ENCODE peak calls at places on chromosomes 5 and 9, in ten cellular contexts. One of them, this sample, is unnamed.

GRCh38 chr5:178069909-178070308 is 43.4 kb upstream of the N4BP3 start:
- DNase-seq in SW480: peak
- DNase-seq in cardiac fibroblast: peak
- DNase-seq in T-helper 9 cell: no peak
- DNase-seq in effector memory CD4-positive, alpha-beta T cell: no peak
- DNase-seq in cerebellum: no peak
- DNase-seq in NCI-H1105 treated with DMSO at 0.1 percent for 48 hours: peak
- DNase-seq in BE2C: peak
- DNase-seq in GM04503: no peak
- DNase-seq in PC-3: peak
- DNase-seq in this sample: peak

GRCh38 chr5:73170522-73170921 is 2.5 kb upstream of the TMEM174 start:
- DNase-seq in T-helper 9 cell: no peak
- DNase-seq in PC-3: peak
- DNase-seq in effector memory CD4-positive, alpha-beta T cell: no peak
- DNase-seq in cardiac fibroblast: peak
- DNase-seq in BE2C: peak
- DNase-seq in cerebellum: no peak
- DNase-seq in GM04503: no peak
- DNase-seq in SW480: no peak
- DNase-seq in NCI-H1105 treated with DMSO at 0.1 percent for 48 hours: no peak
- DNase-seq in this sample: peak

GRCh38 chr5:147223343-147223742 is 11.5 kb upstream of the STK32A start:
- DNase-seq in effector memory CD4-positive, alpha-beta T cell: no peak
- DNase-seq in PC-3: peak
- DNase-seq in cerebellum: no peak
- DNase-seq in T-helper 9 cell: no peak
- DNase-seq in SW480: peak
- DNase-seq in NCI-H1105 treated with DMSO at 0.1 percent for 48 hours: no peak
- DNase-seq in GM04503: no peak
- DNase-seq in cardiac fibroblast: no peak
- DNase-seq in BE2C: no peak
- DNase-seq in this sample: peak

GRCh38 chr5:120405291-120405864 is 58.7 kb upstream of the PRR16 start:
- DNase-seq in SW480: no peak
- DNase-seq in cardiac fibroblast: peak
- DNase-seq in NCI-H1105 treated with DMSO at 0.1 percent for 48 hours: no peak
- DNase-seq in effector memory CD4-positive, alpha-beta T cell: no peak
- DNase-seq in cerebellum: no peak
- DNase-seq in T-helper 9 cell: no peak
- DNase-seq in GM04503: peak
- DNase-seq in BE2C: no peak
- DNase-seq in PC-3: peak
- DNase-seq in this sample: peak

GRCh38 chr9:92527832-92528536 is 7.8 kb downstream of the ECM2 start:
- DNase-seq in cerebellum: no peak
- DNase-seq in GM04503: no peak
- DNase-seq in SW480: no peak
- DNase-seq in PC-3: no peak
- DNase-seq in T-helper 9 cell: no peak
- DNase-seq in NCI-H1105 treated with DMSO at 0.1 percent for 48 hours: no peak
- DNase-seq in BE2C: no peak
- DNase-seq in effector memory CD4-positive, alpha-beta T cell: no peak
- DNase-seq in cardiac fibroblast: no peak
- DNase-seq in this sample: no peak

GRCh38 chr5:1831677-1832313 is 30.6 kb downstream of the NDUFS6 start:
- DNase-seq in BE2C: no peak
- DNase-seq in NCI-H1105 treated with DMSO at 0.1 percent for 48 hours: no peak
- DNase-seq in cerebellum: no peak
- DNase-seq in PC-3: no peak
- DNase-seq in effector memory CD4-positive, alpha-beta T cell: no peak
- DNase-seq in GM04503: no peak
- DNase-seq in SW480: no peak
- DNase-seq in T-helper 9 cell: no peak
- DNase-seq in cardiac fibroblast: no peak
- DNase-seq in this sample: no peak

GRCh38 chr9:108784998-108785397 is 70.8 kb downstream of the ACTL7B start:
- DNase-seq in PC-3: no peak
- DNase-seq in T-helper 9 cell: no peak
- DNase-seq in BE2C: no peak
- DNase-seq in NCI-H1105 treated with DMSO at 0.1 percent for 48 hours: no peak
- DNase-seq in GM04503: peak
- DNase-seq in effector memory CD4-positive, alpha-beta T cell: no peak
- DNase-seq in cerebellum: no peak
- DNase-seq in SW480: no peak
- DNase-seq in cardiac fibroblast: peak
- DNase-seq in this sample: no peak

GRCh38 chr5:153896701-153897100 is 142.0 kb downstream of the FAM114A2 start:
- DNase-seq in cerebellum: no peak
- DNase-seq in effector memory CD4-positive, alpha-beta T cell: no peak
- DNase-seq in PC-3: no peak
- DNase-seq in BE2C: no peak
- DNase-seq in NCI-H1105 treated with DMSO at 0.1 percent for 48 hours: peak
- DNase-seq in cardiac fibroblast: peak
- DNase-seq in T-helper 9 cell: no peak
- DNase-seq in GM04503: peak
- DNase-seq in SW480: no peak
- DNase-seq in this sample: no peak

GRCh38 chr5:7208911-7209310 is 187.0 kb upstream of the ADCY2 start:
- DNase-seq in NCI-H1105 treated with DMSO at 0.1 percent for 48 hours: peak
- DNase-seq in effector memory CD4-positive, alpha-beta T cell: no peak
- DNase-seq in PC-3: no peak
- DNase-seq in cerebellum: no peak
- DNase-seq in cardiac fibroblast: no peak
- DNase-seq in GM04503: no peak
- DNase-seq in T-helper 9 cell: no peak
- DNase-seq in BE2C: no peak
- DNase-seq in SW480: no peak
- DNase-seq in this sample: no peak

GRCh38 chr9:126386088-126386487 is 59.5 kb downstream of the MVB12B start:
- DNase-seq in T-helper 9 cell: no peak
- DNase-seq in cerebellum: no peak
- DNase-seq in SW480: peak
- DNase-seq in GM04503: no peak
- DNase-seq in cardiac fibroblast: peak
- DNase-seq in BE2C: peak
- DNase-seq in PC-3: peak
- DNase-seq in effector memory CD4-positive, alpha-beta T cell: no peak
- DNase-seq in NCI-H1105 treated with DMSO at 0.1 percent for 48 hours: no peak
- DNase-seq in this sample: peak

GRCh38 chr5:1703352-1704050 is 96.1 kb downstream of the MRPL36 start:
- DNase-seq in cardiac fibroblast: no peak
- DNase-seq in NCI-H1105 treated with DMSO at 0.1 percent for 48 hours: no peak
- DNase-seq in BE2C: no peak
- DNase-seq in PC-3: no peak
- DNase-seq in effector memory CD4-positive, alpha-beta T cell: no peak
- DNase-seq in T-helper 9 cell: no peak
- DNase-seq in SW480: no peak
- DNase-seq in GM04503: no peak
- DNase-seq in cerebellum: no peak
- DNase-seq in this sample: no peak

GRCh38 chr9:18665947-18666346 is 192.0 kb downstream of the ADAMTSL1 start:
- DNase-seq in BE2C: no peak
- DNase-seq in T-helper 9 cell: no peak
- DNase-seq in cardiac fibroblast: peak
- DNase-seq in GM04503: no peak
- DNase-seq in NCI-H1105 treated with DMSO at 0.1 percent for 48 hours: no peak
- DNase-seq in effector memory CD4-positive, alpha-beta T cell: no peak
- DNase-seq in SW480: no peak
- DNase-seq in PC-3: no peak
- DNase-seq in cerebellum: no peak
- DNase-seq in this sample: no peak